ENCODE peak calls at places on chromosomes 12 and 14, in eight cellular contexts. T is body of pancreas, K is AG09309, Q is right lobe of liver, Y is neural crest cell, W is tibial nerve, C is uterus, E is B cell. S is an unnamed sample.
A peak's percentile ranks its signal among the peaks of the same experiment; 100 is the strongest.

GRCh38 chr14:101762530-101763101 is 1.1 kb downstream of the PPP2R5C start:
- DNase-seq in T (no peak), Q (no peak), C (no peak), E (no peak), Y (no peak), K (no peak), W (no peak), S (no peak)

GRCh38 chr14:104037903-104038302 is 47.6 kb upstream of the ASPG start:
- DNase-seq in K (no peak), C (no peak), Y (no peak), Q (no peak), W (no peak), T (no peak), E (no peak), S (no peak)

GRCh38 chr12:51977320-51977753 is 25.8 kb downstream of the ACVR1B start:
- DNase-seq in Q (no peak), Y (no peak), C (no peak), T (no peak), W (no peak), E (no peak), K (peak; percentile 17), S (no peak)

GRCh38 chr12:4322789-4323188 is 1.8 kb downstream of the TIGAR start:
- DNase-seq in Q (no peak), T (no peak), Y (no peak), W (no peak), K (no peak), E (no peak), C (no peak), S (no peak)

GRCh38 chr14:94119071-94119470 is 8.5 kb downstream of the IFI27 start:
- DNase-seq in Q (peak; percentile 17), W (no peak), E (no peak), K (no peak), C (no peak), Y (no peak), T (no peak), S (no peak)

GRCh38 chr12:95191060-95191696 is 26.1 kb downstream of the FGD6 start:
- DNase-seq in Y (no peak), E (no peak), Q (no peak), C (no peak), T (no peak), K (no peak), W (no peak), S (no peak)

GRCh38 chr14:91892918-91893527 is 25.7 kb upstream of the TC2N start:
- DNase-seq in T (no peak), E (peak; percentile 42), Y (peak; percentile 52), W (no peak), Q (no peak), K (no peak), C (no peak), S (peak; percentile 57)

GRCh38 chr12:62802981-62803380 is 132.0 kb downstream of the PPM1H start:
- DNase-seq in E (no peak), Y (no peak), Q (no peak), C (no peak), T (no peak), W (no peak), K (no peak), S (no peak)

GRCh38 chr14:30431552-30431951 is 127.4 kb upstream of the G2E3 start:
- DNase-seq in Y (no peak), K (no peak), W (no peak), Q (no peak), C (no peak), T (no peak), E (no peak), S (no peak)

GRCh38 chr14:104393199-104393897 is 186.2 kb upstream of the C14orf180 start:
- DNase-seq in E (no peak), W (no peak), T (no peak), K (no peak), Q (no peak), Y (no peak), C (no peak), S (peak; percentile 30)

GRCh38 chr12:40745386-40745785 is 53.1 kb downstream of the CNTN1 start:
- DNase-seq in T (no peak), Q (no peak), K (no peak), Y (no peak), C (no peak), E (no peak), W (no peak), S (no peak)

GRCh38 chr12:49367381-49368239 is at the start of gene SPATS2:
- DNase-seq in K (no peak), Q (no peak), C (no peak), T (peak; percentile 91), E (no peak), W (peak; percentile 86), Y (peak; percentile 99), S (no peak)

GRCh38 chr12:109624467-109624866 is 50.9 kb downstream of the MVK start:
- DNase-seq in Q (no peak), T (no peak), Y (no peak), C (no peak), K (no peak), E (no peak), W (no peak), S (no peak)

GRCh38 chr12:107474639-107475539 is 210.7 kb upstream of the PWP1 start:
- DNase-seq in C (no peak), Y (no peak), T (no peak), W (no peak), Q (no peak), E (no peak), K (no peak), S (no peak)

GRCh38 chr14:61342486-61342885 is 21.1 kb downstream of the PRKCH start:
- DNase-seq in K (no peak), E (no peak), C (no peak), Y (no peak), W (no peak), T (no peak), Q (no peak), S (no peak)

GRCh38 chr12:78121969-78122610 is 291.4 kb downstream of the NAV3 start:
- DNase-seq in E (no peak), K (no peak), Y (no peak), W (no peak), C (no peak), T (no peak), Q (no peak), S (no peak)

DNA sequence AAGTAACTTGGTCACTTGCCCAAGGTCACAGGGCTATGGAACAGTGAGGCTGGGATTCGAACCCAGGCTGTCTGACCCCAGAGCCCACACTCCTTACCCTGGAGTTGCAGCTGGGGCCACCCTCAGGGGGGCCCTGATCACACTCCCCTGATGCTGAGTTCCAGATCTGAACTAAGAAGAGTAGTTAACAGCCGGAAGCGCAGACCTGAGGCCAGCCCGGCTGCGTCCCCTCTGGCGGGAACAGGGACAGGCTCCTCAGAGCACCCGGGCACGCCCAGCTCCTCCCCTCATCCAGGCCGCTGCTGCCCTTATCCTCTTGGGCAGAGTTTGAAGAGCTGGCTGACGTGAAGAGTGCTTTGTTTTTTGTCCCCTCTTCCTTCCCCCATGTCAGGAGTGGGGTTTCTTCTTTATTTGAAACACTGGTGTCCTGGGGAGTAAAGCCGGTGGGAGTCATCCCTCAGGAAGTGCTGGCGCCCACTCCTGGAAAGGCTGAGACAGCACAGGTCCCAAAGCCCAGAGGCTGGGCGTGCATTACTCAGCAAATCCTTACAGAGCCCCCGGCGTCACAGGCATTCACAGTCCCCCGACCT is 8.7 kb downstream of the PHB2 start:
- DNase-seq in K (no peak), Y (peak; percentile 59), E (peak; percentile 60), Q (peak; percentile 55), W (no peak), T (peak; percentile 75), C (peak; percentile 68), S (peak; percentile 72)
- TF ChIP-seq CTCF in K (peak; percentile 55), Y (peak; percentile 67), E (no peak), Q (peak; percentile 8), W (peak; percentile 45), T (peak; percentile 59), C (peak; percentile 31), S (peak; percentile 12)

GRCh38 chr14:70515796-70516195 is 19.0 kb downstream of the ADAM20 start:
- DNase-seq in W (no peak), T (no peak), K (no peak), Q (no peak), E (no peak), C (no peak), Y (no peak), S (no peak)
- TF ChIP-seq CTCF in W (no peak), T (no peak), K (no peak), Q (no peak), E (no peak), C (no peak), Y (no peak), S (no peak)

DNA sequence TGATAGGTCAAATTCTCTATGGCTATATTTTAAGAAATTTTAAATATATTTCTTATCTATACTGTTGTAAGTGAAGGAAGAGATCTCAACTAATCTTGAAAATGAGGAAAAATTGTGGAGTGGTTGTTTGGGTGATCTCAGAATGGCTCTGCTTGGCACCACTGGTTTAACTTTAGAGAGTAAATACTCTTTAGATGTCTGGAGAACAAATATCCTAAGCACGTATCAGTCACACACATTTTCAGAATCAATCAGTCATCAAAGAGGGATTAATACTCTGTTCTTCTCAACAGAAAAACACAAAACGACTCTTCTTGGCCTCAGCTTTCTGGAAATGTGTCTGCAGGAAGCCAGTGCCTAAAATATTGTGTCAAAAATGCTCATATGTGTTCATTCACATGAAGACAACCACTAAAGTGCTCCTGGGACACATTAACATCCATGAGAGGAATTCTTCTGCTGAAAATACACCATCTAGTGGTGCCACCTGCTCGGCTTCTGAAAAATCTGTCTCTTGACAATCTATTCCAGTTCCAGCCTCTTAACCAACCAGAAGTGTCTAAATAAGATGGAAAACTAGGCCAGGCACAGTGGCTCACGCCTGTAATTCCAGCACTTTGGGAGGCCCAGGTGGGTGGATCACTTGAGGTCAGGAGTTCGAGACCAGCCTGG is 81.1 kb upstream of the CCDC198 start:
- DNase-seq in C (no peak), E (no peak), W (no peak), Q (peak; percentile 47), K (no peak), Y (no peak), T (peak; percentile 13), S (no peak)
- TF ChIP-seq CTCF in C (no peak), E (no peak), W (no peak), Q (peak; percentile 63), K (peak; percentile 19), Y (no peak), T (peak; percentile 37), S (no peak)

DNA sequence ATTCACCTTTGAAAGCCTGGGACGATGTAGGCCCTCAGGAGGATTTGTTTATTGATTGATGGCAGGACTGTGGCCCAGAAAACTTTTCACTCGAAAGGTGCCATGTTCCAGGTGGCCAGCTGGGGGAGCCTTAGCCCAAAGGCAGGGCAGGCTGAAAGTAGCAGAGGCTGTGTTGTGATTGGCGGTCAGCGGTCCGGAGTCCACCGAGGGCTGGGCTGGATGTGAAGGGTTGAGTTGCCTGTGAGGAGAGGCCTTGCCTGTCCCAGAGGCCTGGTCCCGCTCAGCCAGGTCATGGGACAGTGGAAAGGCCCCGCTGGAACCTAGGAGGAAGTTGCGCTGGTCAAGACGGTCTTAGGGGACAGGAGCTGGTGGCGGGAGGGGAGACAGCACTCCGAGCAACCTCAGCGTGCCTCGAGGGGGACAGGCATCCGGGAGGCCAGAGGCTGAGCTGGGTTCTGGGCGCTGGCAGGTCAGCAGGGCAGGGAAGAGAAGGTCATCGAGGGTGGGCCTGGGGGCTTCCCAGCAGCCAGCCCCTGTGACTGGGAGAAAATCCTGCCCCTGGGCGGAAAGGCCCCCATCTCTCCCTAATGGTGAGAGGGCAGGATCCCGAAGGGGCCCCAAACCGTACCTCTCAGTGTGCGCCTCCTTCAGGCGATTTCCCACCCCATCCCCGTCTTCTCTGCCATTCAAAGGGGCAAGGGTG is 26.3 kb downstream of the CMA1 start:
- DNase-seq in K (no peak), Y (peak; percentile 40), C (no peak), Q (no peak), W (no peak), T (no peak), E (peak; percentile 55), S (peak; percentile 90)
- TF ChIP-seq CTCF in K (peak; percentile 75), Y (peak; percentile 62), C (no peak), Q (peak; percentile 21), W (no peak), T (peak; percentile 45), E (peak; percentile 70), S (peak; percentile 92)

S was measured in GM13976.